ENCODE peak calls at places on chromosomes 5 and 9, in six cellular contexts. One of them, this sample, is unnamed.

GRCh38 chr5:17132444-17133083 is 84.9 kb upstream of the BASP1 start:
- DNase-seq in bronchial epithelial cell: peak; percentile 46
- DNase-seq in GM23338: peak; percentile 69
- DNase-seq in thoracic aorta: no peak
- DNase-seq in lung: no peak
- DNase-seq in A549: peak; percentile 48
- DNase-seq in this sample: no peak

GRCh38 chr9:135045264-135046155 is 42.0 kb upstream of the OLFM1 start:
- DNase-seq in lung: no peak
- DNase-seq in A549: no peak
- DNase-seq in thoracic aorta: no peak
- DNase-seq in bronchial epithelial cell: no peak
- DNase-seq in GM23338: no peak
- DNase-seq in this sample: no peak

GRCh38 chr5:54309237-54309636 is 1.1 kb downstream of the ARL15 start:
- DNase-seq in thoracic aorta: no peak
- DNase-seq in bronchial epithelial cell: peak; percentile 26
- DNase-seq in A549: no peak
- DNase-seq in lung: no peak
- DNase-seq in GM23338: no peak
- DNase-seq in this sample: no peak

GRCh38 chr5:103208460-103208859 is 50.1 kb upstream of the MACIR start:
- DNase-seq in A549: no peak
- DNase-seq in GM23338: no peak
- DNase-seq in bronchial epithelial cell: no peak
- DNase-seq in lung: no peak
- DNase-seq in thoracic aorta: no peak
- DNase-seq in this sample: no peak

GRCh38 chr5:1246711-1247431 is 21.7 kb downstream of the SLC6A18 start:
- DNase-seq in thoracic aorta: no peak
- DNase-seq in bronchial epithelial cell: no peak
- DNase-seq in lung: peak; percentile 41
- DNase-seq in GM23338: peak; percentile 91
- DNase-seq in A549: peak; percentile 26
- DNase-seq in this sample: no peak

GRCh38 chr5:125559296-125559695 is 812.9 kb upstream of the ZNF608 start:
- DNase-seq in bronchial epithelial cell: peak; percentile 99
- DNase-seq in thoracic aorta: no peak
- DNase-seq in lung: no peak
- DNase-seq in A549: peak; percentile 19
- DNase-seq in GM23338: no peak
- DNase-seq in this sample: peak; percentile 87

GRCh38 chr9:98523231-98523901 is 185.4 kb downstream of the GABBR2 start:
- DNase-seq in thoracic aorta: no peak
- DNase-seq in A549: no peak
- DNase-seq in lung: no peak
- DNase-seq in GM23338: peak; percentile 64
- DNase-seq in bronchial epithelial cell: peak; percentile 50
- DNase-seq in this sample: no peak

GRCh38 chr5:95533106-95533505 is 21.7 kb downstream of the SKIC3 start:
- DNase-seq in thoracic aorta: no peak
- DNase-seq in bronchial epithelial cell: no peak
- DNase-seq in A549: no peak
- DNase-seq in lung: no peak
- DNase-seq in GM23338: peak; percentile 57
- DNase-seq in this sample: no peak

GRCh38 chr9:107478805-107479204 is 10.8 kb downstream of the KLF4 start:
- DNase-seq in A549: no peak
- DNase-seq in bronchial epithelial cell: no peak
- DNase-seq in thoracic aorta: no peak
- DNase-seq in GM23338: no peak
- DNase-seq in lung: no peak
- DNase-seq in this sample: no peak

GRCh38 chr5:116135344-116135743 is 50.5 kb downstream of the COMMD10 start:
- DNase-seq in bronchial epithelial cell: no peak
- DNase-seq in thoracic aorta: no peak
- DNase-seq in A549: no peak
- DNase-seq in lung: no peak
- DNase-seq in GM23338: no peak
- DNase-seq in this sample: no peak

GRCh38 chr5:145846087-145846486 is 10.9 kb upstream of the PRELID2 start:
- DNase-seq in bronchial epithelial cell: no peak
- DNase-seq in thoracic aorta: no peak
- DNase-seq in GM23338: no peak
- DNase-seq in lung: no peak
- DNase-seq in A549: no peak
- DNase-seq in this sample: no peak

GRCh38 chr9:31839273-31839672 is 545.2 kb upstream of the ACO1 start:
- DNase-seq in thoracic aorta: no peak
- DNase-seq in A549: no peak
- DNase-seq in lung: no peak
- DNase-seq in bronchial epithelial cell: peak; percentile 7
- DNase-seq in GM23338: peak; percentile 38
- DNase-seq in this sample: no peak

GRCh38 chr9:20618361-20618799 is 3.9 kb downstream of the MLLT3 start:
- DNase-seq in lung: peak; percentile 36
- DNase-seq in A549: peak; percentile 18
- DNase-seq in thoracic aorta: no peak
- DNase-seq in bronchial epithelial cell: peak; percentile 92
- DNase-seq in GM23338: no peak
- DNase-seq in this sample: peak; percentile 71

GRCh38 chr9:17531642-17532254 is 47.1 kb upstream of the SH3GL2 start:
- DNase-seq in thoracic aorta: no peak
- DNase-seq in bronchial epithelial cell: peak; percentile 37
- DNase-seq in lung: no peak
- DNase-seq in GM23338: peak; percentile 82
- DNase-seq in A549: peak; percentile 38
- DNase-seq in this sample: peak; percentile 13

GRCh38 chr9:15277400-15278137 is 29.4 kb downstream of the TTC39B start:
- DNase-seq in A549: no peak
- DNase-seq in GM23338: peak; percentile 59
- DNase-seq in bronchial epithelial cell: peak; percentile 27
- DNase-seq in thoracic aorta: no peak
- DNase-seq in lung: no peak
- DNase-seq in this sample: no peak

DNA sequence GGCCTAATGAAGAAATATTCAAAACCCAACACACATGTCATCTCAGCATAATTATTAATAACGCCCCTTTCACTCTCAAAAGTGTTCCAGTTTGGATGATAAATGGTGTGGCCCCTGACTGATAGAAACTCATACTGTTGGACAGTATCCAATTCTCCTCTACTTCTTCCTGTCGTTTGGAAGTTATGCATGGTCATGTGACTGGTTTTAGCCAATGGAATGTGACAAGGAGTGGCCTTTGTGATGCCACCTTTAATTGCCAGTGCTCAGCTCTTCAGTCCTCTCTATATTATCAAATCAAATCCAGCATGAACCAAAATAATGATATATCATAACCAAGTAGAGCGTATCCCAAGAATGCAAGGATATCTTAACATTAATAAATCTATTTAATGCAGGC is 117.8 kb upstream of the SPIN1 start:
- DNase-seq in A549: no peak
- DNase-seq in bronchial epithelial cell: peak; percentile 5
- DNase-seq in lung: no peak
- DNase-seq in GM23338: no peak
- DNase-seq in thoracic aorta: no peak
- DNase-seq in this sample: no peak
- H3K4me3 ChIP-seq in A549: no peak overlapping the region
- H3K4me3 ChIP-seq in bronchial epithelial cell: no peak overlapping the region
- H3K4me3 ChIP-seq in lung: no peak overlapping the region
- H3K4me3 ChIP-seq in GM23338: no peak overlapping the region
- H3K4me3 ChIP-seq in thoracic aorta: no peak overlapping the region
- H3K4me3 ChIP-seq in this sample: no peak overlapping the region

DNA sequence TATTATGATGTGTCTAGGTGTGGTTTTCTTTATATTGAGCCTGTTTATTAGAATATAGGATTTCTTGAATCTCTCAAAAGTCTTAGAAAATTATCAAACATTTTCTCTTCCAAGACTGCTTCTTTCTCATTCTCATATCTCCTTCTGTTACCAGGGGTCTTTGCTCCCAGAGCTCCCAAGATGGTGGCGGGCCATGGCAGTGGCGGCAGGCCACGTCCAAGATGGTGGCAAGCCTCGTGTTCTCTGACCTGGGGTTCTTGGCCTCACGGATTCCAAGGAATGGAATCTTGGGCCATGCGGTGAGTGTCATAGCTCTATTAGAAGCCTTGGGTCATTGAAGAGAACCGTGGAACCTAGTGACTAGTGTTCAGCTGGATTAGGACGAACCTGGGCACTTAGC is 248.9 kb downstream of the SMARCA2 start:
- DNase-seq in lung: no peak
- DNase-seq in A549: no peak
- DNase-seq in bronchial epithelial cell: no peak
- DNase-seq in thoracic aorta: no peak
- DNase-seq in GM23338: no peak
- DNase-seq in this sample: no peak
- H3K4me3 ChIP-seq in lung: no peak overlapping the region
- H3K4me3 ChIP-seq in A549: no peak overlapping the region
- H3K4me3 ChIP-seq in bronchial epithelial cell: no peak overlapping the region
- H3K4me3 ChIP-seq in thoracic aorta: no peak overlapping the region
- H3K4me3 ChIP-seq in GM23338: no peak overlapping the region
- H3K4me3 ChIP-seq in this sample: no peak overlapping the region

DNA sequence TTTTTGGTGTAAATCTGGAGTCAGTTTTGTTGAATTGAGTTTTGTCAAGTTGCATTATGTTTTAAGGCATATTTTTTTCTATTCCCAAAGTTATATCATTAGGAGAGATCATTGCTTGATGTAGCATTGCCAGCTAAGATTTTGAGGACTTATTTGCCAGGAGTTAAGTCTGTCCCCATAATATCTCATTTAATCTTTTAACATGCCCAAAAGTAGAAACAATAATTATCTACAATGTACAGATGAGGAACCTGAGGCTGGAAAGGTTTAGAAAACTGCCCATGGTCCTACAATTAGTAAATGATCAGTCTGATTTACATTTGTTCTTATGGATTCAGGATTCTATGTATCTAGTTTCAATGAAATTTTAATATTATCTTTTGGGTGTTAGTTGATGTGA is 4.7 kb downstream of the NIPBL start:
- DNase-seq in bronchial epithelial cell: no peak
- DNase-seq in GM23338: no peak
- DNase-seq in A549: no peak
- DNase-seq in thoracic aorta: no peak
- DNase-seq in lung: no peak
- DNase-seq in this sample: no peak
- H3K4me3 ChIP-seq in bronchial epithelial cell: no peak overlapping the region
- H3K4me3 ChIP-seq in GM23338: no peak overlapping the region
- H3K4me3 ChIP-seq in A549: no peak overlapping the region
- H3K4me3 ChIP-seq in thoracic aorta: no peak overlapping the region
- H3K4me3 ChIP-seq in lung: no peak overlapping the region
- H3K4me3 ChIP-seq in this sample: no peak overlapping the region

GRCh38 chr9:109113892-109114609 is 5.7 kb downstream of the TMEM245 start:
- DNase-seq in GM23338: no peak
- DNase-seq in thoracic aorta: no peak
- DNase-seq in bronchial epithelial cell: no peak
- DNase-seq in A549: no peak
- DNase-seq in lung: no peak
- DNase-seq in this sample: no peak
- H3K4me3 ChIP-seq in GM23338: no peak overlapping the region
- H3K4me3 ChIP-seq in thoracic aorta: peak overlapping the region; percentile 33
- H3K4me3 ChIP-seq in bronchial epithelial cell: no peak overlapping the region
- H3K4me3 ChIP-seq in A549: no peak overlapping the region
- H3K4me3 ChIP-seq in lung: no peak overlapping the region
- H3K4me3 ChIP-seq in this sample: no peak overlapping the region

GRCh38 chr5:58490397-58491072 is 700 bp upstream of the GAPT start:
- DNase-seq in bronchial epithelial cell: no peak
- DNase-seq in GM23338: no peak
- DNase-seq in lung: no peak
- DNase-seq in A549: no peak
- DNase-seq in thoracic aorta: no peak
- DNase-seq in this sample: no peak
- H3K4me3 ChIP-seq in bronchial epithelial cell: no peak overlapping the region
- H3K4me3 ChIP-seq in GM23338: no peak overlapping the region
- H3K4me3 ChIP-seq in lung: no peak overlapping the region
- H3K4me3 ChIP-seq in A549: no peak overlapping the region
- H3K4me3 ChIP-seq in thoracic aorta: no peak overlapping the region
- H3K4me3 ChIP-seq in this sample: no peak overlapping the region

DNA sequence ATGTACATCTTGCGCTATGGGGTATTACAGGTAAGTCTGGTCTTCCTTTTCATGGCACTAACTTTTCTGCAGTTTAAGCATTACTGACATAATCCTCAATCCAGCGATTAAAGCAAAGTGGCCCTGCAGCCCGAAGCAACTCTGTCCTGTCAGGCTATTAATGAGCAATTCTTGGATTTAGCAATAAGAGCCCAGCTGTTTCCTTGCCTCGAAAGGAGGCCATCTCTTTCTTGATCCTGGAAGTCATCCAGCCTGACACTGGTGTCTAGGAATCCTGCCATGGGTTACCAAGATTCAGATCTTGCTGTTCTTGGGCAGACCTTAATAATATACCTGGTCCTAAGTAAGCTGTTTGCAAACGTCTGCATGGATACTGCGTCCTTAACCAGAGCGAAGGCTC is 102.0 kb downstream of the RFK start:
- DNase-seq in A549: no peak
- DNase-seq in thoracic aorta: no peak
- DNase-seq in GM23338: no peak
- DNase-seq in bronchial epithelial cell: no peak
- DNase-seq in lung: no peak
- DNase-seq in this sample: no peak
- H3K4me3 ChIP-seq in A549: no peak overlapping the region
- H3K4me3 ChIP-seq in thoracic aorta: no peak overlapping the region
- H3K4me3 ChIP-seq in GM23338: no peak overlapping the region
- H3K4me3 ChIP-seq in bronchial epithelial cell: no peak overlapping the region
- H3K4me3 ChIP-seq in lung: no peak overlapping the region
- H3K4me3 ChIP-seq in this sample: no peak overlapping the region

GRCh38 chr5:119031047-119031886 is 39.6 kb upstream of the DMXL1 start:
- DNase-seq in A549: no peak
- DNase-seq in thoracic aorta: no peak
- DNase-seq in lung: no peak
- DNase-seq in bronchial epithelial cell: no peak
- DNase-seq in GM23338: no peak
- DNase-seq in this sample: no peak
- H3K4me3 ChIP-seq in A549: no peak overlapping the region
- H3K4me3 ChIP-seq in thoracic aorta: no peak overlapping the region
- H3K4me3 ChIP-seq in lung: no peak overlapping the region
- H3K4me3 ChIP-seq in bronchial epithelial cell: no peak overlapping the region
- H3K4me3 ChIP-seq in GM23338: no peak overlapping the region
- H3K4me3 ChIP-seq in this sample: no peak overlapping the region

DNA sequence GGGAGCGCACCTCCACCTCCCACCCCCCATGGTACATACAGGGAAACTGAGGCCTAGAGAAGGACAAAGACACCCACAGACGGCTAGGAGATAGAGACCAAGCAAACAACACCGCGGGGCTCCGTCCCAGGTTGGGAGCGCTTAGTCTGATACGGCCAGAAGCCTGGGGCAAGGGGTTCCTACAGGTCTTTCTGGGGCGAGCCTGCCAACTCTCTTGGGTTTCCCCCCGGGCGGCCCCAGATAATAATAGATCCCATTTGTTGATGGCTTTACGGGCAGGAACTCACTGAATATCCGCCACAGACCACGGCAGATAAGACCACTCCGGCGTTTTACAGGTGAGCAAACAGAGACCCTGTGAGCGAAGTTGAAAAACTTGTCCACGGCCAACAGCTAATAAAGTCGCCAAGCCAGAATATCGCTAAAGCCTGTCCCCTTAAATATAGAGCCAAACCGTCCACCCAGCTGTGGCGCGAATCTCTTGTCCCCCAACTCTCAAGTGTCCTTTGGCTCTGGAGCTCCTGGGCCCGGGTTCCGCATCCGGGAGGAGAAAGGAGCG is 5.1 kb upstream of the EBF1 start:
- DNase-seq in A549: no peak
- DNase-seq in GM23338: peak; percentile 24
- DNase-seq in lung: no peak
- DNase-seq in bronchial epithelial cell: no peak
- DNase-seq in thoracic aorta: no peak
- DNase-seq in this sample: no peak
- H3K4me3 ChIP-seq in A549: no peak overlapping the region
- H3K4me3 ChIP-seq in GM23338: peak overlapping the region; percentile 56
- H3K4me3 ChIP-seq in lung: no peak overlapping the region
- H3K4me3 ChIP-seq in bronchial epithelial cell: no peak overlapping the region
- H3K4me3 ChIP-seq in thoracic aorta: no peak overlapping the region
- H3K4me3 ChIP-seq in this sample: no peak overlapping the region

This sample was measured in skeletal muscle cell.